ENCODE peak calls at places on chromosomes 13 and 19, in seven cellular contexts. N is right cardiac atrium; V is Peyer's patch; Q is CD4-positive, CD25-positive, alpha-beta regulatory T cell; P is mammary epithelial cell; U is adrenal gland; T is CD8-positive, alpha-beta T cell. K is an unnamed sample. For H3K27me3, the result is how much of the 10 kb centered on the place peaks cover.

GRCh38 chr13:40221460-40222201 is 444.8 kb downstream of the FOXO1 start:
- DNase-seq in Q (peak), V (peak), P (peak), U (no peak), T (no peak), N (peak), K (no peak)

GRCh38 chr13:86082116-86082515 is 282.9 kb upstream of the SLITRK6 start:
- DNase-seq in V (no peak), Q (no peak), U (no peak), P (no peak), T (no peak), N (no peak), K (no peak)

GRCh38 chr19:45442927-45443461 is 19.3 kb upstream of the ERCC1 start:
- DNase-seq in T (no peak), Q (peak), U (peak), V (peak), N (peak), P (no peak), K (peak)

GRCh38 chr19:18499055-18499775 is 22.7 kb downstream of the ELL start:
- DNase-seq in U (no peak), T (no peak), P (no peak), V (no peak), N (no peak), Q (no peak), K (no peak)

GRCh38 chr13:76937416-76937815 is 10.9 kb upstream of the ACOD1 start:
- DNase-seq in U (no peak), V (no peak), P (peak), N (no peak), T (no peak), Q (no peak), K (no peak)

GRCh38 chr19:4742717-4743646 is 19.3 kb upstream of the DPP9 start:
- DNase-seq in U (peak), P (no peak), Q (no peak), N (no peak), T (no peak), V (no peak), K (peak)

GRCh38 chr19:55113570-55114039 is 3.8 kb downstream of the PPP1R12C start:
- DNase-seq in T (no peak), N (peak), V (peak), U (peak), P (peak), Q (no peak), K (peak)

GRCh38 chr19:47032171-47032811 is 12.7 kb downstream of the NPAS1 start:
- DNase-seq in T (peak), P (peak), N (peak), V (peak), U (no peak), Q (peak), K (peak)

GRCh38 chr19:38665950-38666661 is 18.7 kb downstream of the ACTN4 start:
- DNase-seq in P (no peak), U (no peak), Q (no peak), T (no peak), V (no peak), N (peak), K (no peak)

GRCh38 chr13:113490496-113491417 is at the start of gene DCUN1D2:
- DNase-seq in T (peak), U (peak), P (peak), Q (peak), V (peak), N (peak), K (peak)

GRCh38 chr13:43266953-43267615 is 243.7 kb downstream of the DNAJC15 start:
- DNase-seq in U (no peak), V (no peak), Q (no peak), T (no peak), N (no peak), P (no peak), K (no peak)

GRCh38 chr19:46631481-46631880 is 4.5 kb downstream of the GNG8 start:
- DNase-seq in N (no peak), Q (no peak), P (peak), U (no peak), T (no peak), V (no peak), K (peak)

GRCh38 chr19:18593367-18594095 is 4.9 kb downstream of the REX1BD start:
- DNase-seq in U (no peak), Q (no peak), P (no peak), N (peak), T (no peak), V (no peak), K (peak)

GRCh38 chr13:106691861-106692260 is 123.9 kb upstream of the ARGLU1 start:
- DNase-seq in T (no peak), V (no peak), U (no peak), N (no peak), Q (no peak), P (no peak), K (no peak)

GRCh38 chr19:50030937-50031336 is 5.1 kb downstream of the ZNF473 start:
- DNase-seq in U (no peak), Q (no peak), V (no peak), T (no peak), N (no peak), P (no peak), K (no peak)

GRCh38 chr19:19594371-19594770 is 24.1 kb downstream of the PBX4 start:
- DNase-seq in P (no peak), T (no peak), Q (no peak), V (no peak), U (no peak), N (no peak), K (no peak)

DNA sequence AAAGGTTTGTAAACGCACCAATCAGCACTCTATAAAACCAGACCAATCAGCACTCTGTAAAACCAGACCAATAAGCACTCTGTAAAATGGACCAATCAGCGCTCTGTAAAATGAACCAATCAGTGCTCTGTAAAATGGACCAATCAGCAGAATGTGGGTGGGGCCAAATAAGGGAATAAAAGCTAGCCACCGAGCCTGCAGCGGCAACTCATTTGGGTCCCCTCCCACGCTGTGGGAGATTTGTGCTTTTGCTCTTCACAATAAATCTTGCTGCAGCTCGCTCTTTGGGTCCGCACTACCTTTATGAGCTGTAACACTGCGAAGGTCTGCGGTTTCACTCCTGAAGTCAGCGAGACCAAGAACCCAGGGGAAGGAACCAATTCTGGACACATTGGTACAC is 28.0 kb downstream of the ZNF175 start:
- DNase-seq in N (no peak), V (peak), P (no peak), U (no peak), Q (no peak), T (no peak), K (no peak)
- H3K27me3 ChIP-seq in N (under half), V (under half), P (under half), U (under half), Q (under half), T (under half), K (under half)

GRCh38 chr19:40279120-40279551 is 6.0 kb downstream of the AKT2 start:
- DNase-seq in N (peak), P (no peak), Q (no peak), U (no peak), T (no peak), V (no peak), K (no peak)
- H3K4me3 ChIP-seq in N (no peak), P (no peak), Q (no peak), U (no peak), T (no peak), V (no peak), K (no peak)

DNA sequence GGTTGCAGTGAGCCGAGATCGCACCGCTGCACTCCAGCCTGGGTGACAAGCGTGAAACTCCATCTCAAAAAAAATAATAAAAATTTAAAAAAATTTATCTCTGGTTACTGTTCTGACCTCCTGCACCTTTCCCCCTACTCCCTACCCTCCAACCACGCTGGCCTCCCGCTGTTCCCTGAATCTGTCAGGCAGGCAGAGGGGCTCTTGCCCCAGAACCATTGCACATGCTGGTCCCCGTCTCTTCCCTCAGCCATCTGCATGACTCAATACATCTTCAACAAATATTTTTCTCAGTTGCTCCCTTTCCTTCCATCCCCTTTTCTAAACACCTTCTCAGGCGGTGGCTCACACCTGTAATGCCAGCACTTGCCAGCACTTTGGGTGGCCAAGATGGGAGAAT is 1.1 kb upstream of the FAM187B start:
- DNase-seq in U (no peak), V (peak), Q (no peak), N (peak), P (no peak), T (no peak), K (no peak)
- H3K27me3 ChIP-seq in U (under half), V (under half), Q (under half), N (under half), P (under half), T (under half), K (under half)

DNA sequence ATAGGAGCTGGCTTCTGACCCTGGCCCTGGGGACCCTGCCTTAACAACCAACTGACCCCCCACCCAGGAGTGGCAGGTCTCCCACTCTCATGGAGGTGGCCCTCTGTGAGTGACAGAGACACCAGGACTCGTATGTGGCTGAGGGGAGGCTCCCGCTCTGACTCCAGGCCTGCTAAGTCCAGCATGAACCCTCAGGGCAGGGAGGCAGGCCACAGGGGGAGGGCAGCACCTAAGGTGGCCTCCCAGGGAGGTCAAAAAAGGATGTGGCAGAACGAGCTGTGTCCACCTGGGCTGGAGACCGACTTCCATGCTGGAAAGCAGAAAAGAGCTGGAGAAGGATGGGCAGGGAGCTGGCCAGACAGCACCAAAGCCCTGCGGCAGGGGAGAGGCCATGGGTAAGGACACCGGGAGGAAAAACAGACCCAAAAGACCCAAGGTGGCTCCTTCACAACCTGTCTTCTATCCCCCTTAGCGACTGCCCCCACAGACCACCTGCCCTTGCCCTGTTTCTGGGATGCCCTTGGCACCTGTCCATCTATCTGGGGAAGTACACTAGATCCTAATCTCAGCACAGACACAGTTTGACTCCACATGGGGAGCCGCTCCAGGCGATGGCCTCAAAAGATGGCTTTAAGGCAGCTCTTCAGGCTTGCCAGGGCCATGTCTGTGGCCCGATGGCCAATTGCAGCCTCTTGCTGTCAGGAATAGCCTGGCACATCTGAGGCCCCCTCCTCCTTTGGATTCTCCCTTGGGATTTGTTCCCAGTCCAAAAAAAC is 10.5 kb upstream of the SLC35E1 start:
- DNase-seq in Q (no peak), T (no peak), N (peak), V (no peak), U (no peak), P (no peak), K (no peak)
- H3K4me3 ChIP-seq in Q (no peak), T (no peak), N (no peak), V (no peak), U (no peak), P (no peak), K (no peak)